ENCODE peak calls at places on chromosomes 7 and 10, in nine cellular contexts. B is activated T-helper 9 cell treated with anti-CD3 and anti-CD28 coated beads, Interleukin-2, amount 50 U/mL, for 16 hours; T is left lobe of liver; D is fibroblast of the conjunctiva; A is AG04449; X is M059J; M is aorta; H is GM12865; G is CD14-positive monocyte. N is an unnamed sample.

GRCh38 chr7:16086743-16087142 is 334.6 kb downstream of the CRPPA start:
- DNase-seq in M (no peak), X (no peak), T (no peak), B (no peak), H (no peak), D (no peak), A (no peak), G (no peak), N (no peak)

GRCh38 chr10:60430836-60431597 is 41.3 kb upstream of the ANK3 start:
- DNase-seq in A (no peak), G (no peak), H (no peak), B (no peak), T (no peak), D (no peak), M (no peak), X (no peak), N (no peak)

GRCh38 chr7:142263598-142264380 is 5.9 kb upstream of the PRSS58 start:
- DNase-seq in A (no peak), B (no peak), G (no peak), H (no peak), D (no peak), X (peak; percentile 68), T (no peak), M (no peak), N (no peak)

GRCh38 chr10:102408081-102408727 is 10.4 kb downstream of the PSD start:
- DNase-seq in X (peak; percentile 30), B (no peak), D (no peak), H (no peak), G (no peak), A (no peak), M (no peak), T (no peak), N (no peak)

GRCh38 chr7:127792528-127793342 is 140.7 kb downstream of the SND1 start:
- DNase-seq in G (no peak), A (no peak), D (no peak), M (no peak), T (no peak), X (peak; percentile 29), B (no peak), H (peak; percentile 47), N (no peak)

GRCh38 chr7:26052721-26053120 is 99.3 kb upstream of the NFE2L3 start:
- DNase-seq in T (no peak), X (peak; percentile 59), M (no peak), D (no peak), H (no peak), A (no peak), G (no peak), B (no peak), N (no peak)

GRCh38 chr7:154960063-154960790 is 42.7 kb downstream of the PAXIP1 start:
- DNase-seq in H (no peak), M (no peak), X (peak; percentile 42), T (peak; percentile 78), A (no peak), D (no peak), G (no peak), B (no peak), N (no peak)

GRCh38 chr7:129454249-129454551 is 20.0 kb downstream of the STRIP2 start:
- DNase-seq in M (no peak), H (no peak), D (no peak), B (no peak), T (no peak), X (peak; percentile 8), A (no peak), G (no peak), N (no peak)

GRCh38 chr10:778626-779330 is 89.3 kb upstream of the DIP2C start:
- DNase-seq in D (no peak), M (no peak), B (no peak), H (no peak), G (no peak), A (no peak), T (no peak), X (peak; percentile 41), N (no peak)

GRCh38 chr7:50068026-50068425 is 25.0 kb downstream of the ZPBP start:
- DNase-seq in G (no peak), H (peak; percentile 33), A (no peak), M (no peak), X (peak; percentile 26), D (no peak), T (no peak), B (no peak), N (no peak)

GRCh38 chr10:86752311-86752710 is 4.1 kb upstream of the BMPR1A start:
- DNase-seq in T (no peak), H (no peak), G (no peak), D (no peak), A (no peak), M (no peak), B (no peak), X (no peak), N (no peak)

GRCh38 chr7:30322656-30323355 is 38.4 kb downstream of the ZNRF2 start:
- DNase-seq in H (peak; percentile 73), D (no peak), X (peak; percentile 23), A (no peak), T (no peak), G (no peak), B (no peak), M (no peak), N (no peak)

GRCh38 chr10:88092265-88092664 is 228.8 kb downstream of the PTEN start:
- DNase-seq in H (no peak), T (no peak), A (no peak), D (no peak), B (no peak), M (no peak), G (no peak), X (no peak), N (no peak)

GRCh38 chr7:116341222-116341907 is 131.0 kb downstream of the TES start:
- DNase-seq in G (no peak), T (no peak), A (no peak), X (no peak), B (no peak), D (no peak), H (peak; percentile 13), M (no peak), N (no peak)

GRCh38 chr10:33098966-33099663 is 141.1 kb upstream of the ITGB1 start:
- DNase-seq in B (no peak), G (no peak), H (no peak), X (peak; percentile 43), A (no peak), D (no peak), T (no peak), M (no peak), N (no peak)

N was measured in tibial nerve.